ENCODE peak calls at places on chromosomes 3 and 15, in six cellular contexts. B is K562, T is GM12878, O is HepG2, Y is SK-N-SH, Q is H1. K is an unnamed sample.

GRCh38 chr3:126931806-126932187 is 51.1 kb upstream of the PLXNA1 start:
- DNase-seq in O (no peak), Y (no peak), B (no peak), T (no peak), Q (no peak), K (no peak)

GRCh38 chr3:113329757-113330156 is 111.5 kb downstream of the CFAP44 start:
- DNase-seq in O (no peak), B (no peak), Q (no peak), Y (no peak), T (no peak), K (no peak)

GRCh38 chr3:101725192-101725889 is 927 bp downstream of the CEP97 start:
- DNase-seq in Q (peak; percentile 55), T (no peak), B (peak; percentile 11), O (no peak), Y (peak; percentile 52), K (no peak)

GRCh38 chr3:4613366-4613765 is 120.2 kb downstream of the ITPR1 start:
- DNase-seq in B (no peak), Y (no peak), Q (no peak), O (no peak), T (no peak), K (no peak)

GRCh38 chr3:190303887-190304286 is 18.4 kb downstream of the CLDN1 start:
- DNase-seq in B (no peak), Q (no peak), T (no peak), Y (no peak), O (peak; percentile 14), K (no peak)

GRCh38 chr3:129556890-129557736 is 14.1 kb downstream of the H1-8 start:
- DNase-seq in Q (no peak), B (no peak), T (no peak), Y (no peak), O (no peak), K (no peak)

GRCh38 chr3:42612147-42612680 is 11.7 kb downstream of the NKTR start:
- DNase-seq in Y (no peak), T (no peak), Q (no peak), O (no peak), B (no peak), K (no peak)

GRCh38 chr3:129521702-129522101 is 6.7 kb upstream of the RHO start:
- DNase-seq in O (no peak), Q (no peak), T (no peak), B (no peak), Y (peak; percentile 63), K (no peak)

GRCh38 chr15:75348034-75348562 is 1.3 kb downstream of the NEIL1 start:
- DNase-seq in O (no peak), B (peak; percentile 69), Y (peak; percentile 78), T (no peak), Q (peak; percentile 64), K (no peak)

GRCh38 chr3:183967693-183968092 is 50.0 kb downstream of the ABCC5 start:
- DNase-seq in Y (no peak), T (no peak), O (no peak), B (no peak), Q (no peak), K (no peak)

GRCh38 chr3:186182850-186183249 is 74.0 kb upstream of the ETV5 start:
- DNase-seq in Y (peak; percentile 68), Q (no peak), T (no peak), B (no peak), O (no peak), K (no peak)

GRCh38 chr3:118817748-118818165 is 216.9 kb downstream of the IGSF11 start:
- DNase-seq in B (peak; percentile 33), Y (peak; percentile 59), T (no peak), O (peak; percentile 48), Q (no peak), K (peak; percentile 16)

DNA sequence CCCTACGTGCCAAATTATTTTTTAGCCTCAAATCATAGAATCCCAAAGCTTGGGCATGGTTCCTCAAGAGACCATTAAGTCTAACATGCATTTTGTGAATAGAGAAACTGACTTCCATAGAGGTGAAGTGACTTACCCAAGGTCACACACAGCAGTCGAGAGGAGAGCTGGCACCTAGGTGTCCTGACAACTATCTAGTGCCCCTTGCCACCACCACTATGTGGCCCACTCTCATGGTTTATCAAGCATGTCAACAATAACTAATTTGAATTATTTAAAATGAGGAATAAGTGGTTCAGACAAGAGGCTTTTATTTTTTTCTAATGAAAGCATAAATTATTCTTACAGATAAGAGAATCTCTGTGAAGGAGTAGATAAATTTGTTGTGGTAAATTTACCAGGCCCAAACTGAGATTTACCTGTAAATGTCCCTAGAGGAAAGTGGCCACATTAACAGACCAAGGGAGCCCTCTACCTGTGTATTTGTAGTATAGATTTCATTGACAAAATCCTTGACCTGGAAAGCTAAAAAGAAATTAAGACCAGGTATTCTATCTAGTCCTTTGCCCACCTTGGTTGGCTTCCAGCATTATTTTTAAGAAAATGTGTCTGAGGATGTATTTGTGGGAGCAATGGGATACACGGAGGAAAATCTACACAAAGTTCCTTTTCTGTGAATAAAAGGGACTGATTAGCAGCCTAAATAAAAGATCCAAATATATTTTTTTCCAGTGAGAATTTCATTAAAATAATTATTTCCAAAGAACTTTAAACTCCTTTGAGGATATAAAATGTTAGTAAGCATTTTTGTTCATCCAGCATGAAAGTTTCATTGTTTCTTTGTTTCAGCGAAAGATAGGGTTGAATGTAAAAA is 49.1 kb downstream of the IQCH start:
- DNase-seq in Q (no peak), T (peak; percentile 24), B (peak; percentile 16), Y (peak; percentile 6), O (peak; percentile 49), K (peak; percentile 32)
- TF ChIP-seq GABPA in Q (no peak), T (no peak), B (no peak), Y (no peak), O (no peak), K (no peak)

GRCh38 chr3:71389911-71390573 is 193.5 kb downstream of the FOXP1 start:
- DNase-seq in T (no peak), Q (no peak), B (no peak), O (peak; percentile 39), Y (no peak), K (peak; percentile 74)

GRCh38 chr3:71392277-71392676 is 191.3 kb downstream of the FOXP1 start:
- DNase-seq in T (no peak), Q (no peak), O (no peak), Y (no peak), B (no peak), K (no peak)

GRCh38 chr3:71393093-71393492 is 190.4 kb downstream of the FOXP1 start:
- DNase-seq in Y (no peak), T (no peak), Q (no peak), B (no peak), O (no peak), K (no peak)

GRCh38 chr3:71389191-71389590 is 194.3 kb downstream of the FOXP1 start:
- DNase-seq in Q (no peak), T (no peak), B (no peak), Y (no peak), O (no peak), K (no peak)

DNA sequence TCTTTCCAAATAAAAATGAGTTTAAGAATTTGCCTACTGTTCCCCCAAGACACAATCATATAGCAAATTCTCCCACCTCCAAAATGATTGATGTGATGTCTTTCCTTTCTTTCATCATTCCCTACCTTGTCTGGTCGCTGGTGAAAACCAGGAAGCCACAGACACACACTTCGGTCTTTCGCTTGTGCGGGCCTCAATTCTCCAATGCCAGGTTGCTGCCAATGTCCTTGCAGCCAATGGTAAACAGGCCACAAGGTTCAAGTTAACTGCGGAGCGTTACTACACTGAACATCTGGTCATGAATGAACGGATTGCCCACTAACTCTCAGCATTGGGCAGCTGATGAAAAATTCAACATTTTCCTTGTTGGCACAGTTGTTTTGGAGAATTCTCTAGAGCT is 192.2 kb downstream of the FOXP1 start:
- DNase-seq in Q (no peak), B (no peak), Y (no peak), T (no peak), O (no peak), K (peak; percentile 66)
- TF ChIP-seq GABPA in Q (no peak), B (no peak), Y (no peak), T (no peak), O (no peak), K (no peak)

DNA sequence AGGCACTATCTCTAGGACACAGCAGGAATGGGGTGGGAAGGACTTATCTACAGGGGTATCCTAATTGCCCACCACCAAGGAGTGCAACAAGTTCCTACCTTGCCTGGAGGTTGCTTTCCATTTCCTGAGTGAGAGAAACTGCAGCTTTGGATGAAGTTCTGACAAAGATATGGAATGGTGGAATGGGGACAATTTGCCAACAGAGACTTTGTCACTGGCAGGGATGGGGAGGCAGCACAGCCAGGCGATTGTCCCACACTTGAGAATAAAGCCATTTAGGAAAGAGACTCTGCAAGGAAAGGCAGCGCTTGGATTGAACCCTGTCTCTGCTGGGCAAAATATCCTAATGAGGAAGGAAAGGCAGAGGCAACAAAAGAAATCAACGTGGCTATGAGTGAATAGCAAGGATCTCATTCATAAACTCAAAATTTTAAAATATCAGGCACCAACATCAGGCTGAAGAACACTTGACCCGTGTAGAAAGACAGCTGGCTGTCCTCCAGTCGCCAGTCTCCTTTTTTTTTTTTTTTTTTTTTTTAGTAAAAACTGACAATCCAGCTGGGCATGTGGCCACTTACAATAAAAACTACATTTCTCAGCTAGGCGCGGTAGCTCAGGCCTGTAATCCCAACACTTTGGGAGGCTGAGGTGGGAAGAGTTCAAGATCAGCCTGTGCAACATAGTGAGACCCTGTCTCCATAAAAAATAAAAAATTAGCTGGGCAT is 31.6 kb upstream of the PDE8A start:
- DNase-seq in O (no peak), T (no peak), B (peak; percentile 30), Q (no peak), Y (no peak), K (no peak)
- TF ChIP-seq GABPA in O (no peak), T (no peak), B (no peak), Q (no peak), Y (no peak), K (no peak)

GRCh38 chr3:74269689-74270088 is 344.8 kb downstream of the CNTN3 start:
- DNase-seq in O (no peak), B (no peak), Q (no peak), T (no peak), Y (no peak), K (no peak)

GRCh38 chr3:74267126-74267525 is 347.3 kb downstream of the CNTN3 start:
- DNase-seq in B (no peak), Y (no peak), Q (no peak), T (no peak), O (no peak), K (no peak)

GRCh38 chr3:74268753-74269152 is 345.7 kb downstream of the CNTN3 start:
- DNase-seq in T (no peak), O (no peak), Y (no peak), B (no peak), Q (no peak), K (no peak)

GRCh38 chr3:74271541-74271940 is 342.9 kb downstream of the CNTN3 start:
- DNase-seq in Y (no peak), T (no peak), Q (no peak), B (no peak), O (no peak), K (no peak)

GRCh38 chr3:74267583-74268184 is 346.8 kb downstream of the CNTN3 start:
- DNase-seq in B (peak; percentile 31), Q (no peak), Y (peak; percentile 48), O (peak; percentile 40), T (no peak), K (peak; percentile 38)
- TF ChIP-seq GABPA in B (no peak), Q (no peak), Y (no peak), O (no peak), T (no peak), K (no peak)

DNA sequence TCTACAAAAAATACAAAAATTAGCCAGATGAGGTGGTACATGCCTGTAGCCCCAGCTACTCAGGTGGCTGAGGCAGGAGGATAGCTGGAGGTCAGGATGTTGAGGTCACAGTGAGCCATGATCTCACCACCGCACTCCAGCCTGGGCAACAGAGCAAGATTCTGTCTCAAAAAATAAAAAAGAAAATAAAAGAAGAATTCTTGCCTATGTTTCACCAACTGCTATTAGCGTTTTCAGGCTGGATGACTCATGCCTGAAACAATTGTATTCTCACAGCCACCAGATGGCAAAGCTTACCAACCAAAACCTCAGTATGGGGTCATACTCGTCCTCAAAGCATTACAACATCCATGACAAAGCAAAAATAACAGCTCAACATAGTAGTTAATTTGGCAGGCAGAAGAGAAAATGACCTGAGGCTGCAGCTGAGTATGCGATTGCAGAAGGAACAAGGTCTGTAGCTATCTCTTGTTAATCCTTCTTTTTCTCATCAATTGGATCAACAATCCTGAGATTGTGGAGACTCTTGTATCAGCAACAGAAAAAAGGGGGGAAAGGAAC is 52.2 kb downstream of the TP53BP1 start:
- DNase-seq in Q (no peak), T (peak; percentile 12), Y (peak; percentile 43), O (peak; percentile 84), B (peak; percentile 49), K (peak; percentile 79)
- TF ChIP-seq GABPA in Q (no peak), T (no peak), Y (no peak), O (no peak), B (no peak), K (no peak)